ENCODE peak calls at places on chromosomes 2 and 18, in four cellular contexts. C is GM23248; H is activated CD4-positive, alpha-beta T cell treated with anti-CD3 and anti-CD28 coated beads, Interleukin-2, amount 50 U/mL, for 4 hours; D is skeletal muscle cell. G is an unnamed sample.
A peak's percentile ranks its signal among the peaks of the same experiment; 100 is the strongest.

GRCh38 chr2:54967759-54968365 is 82.4 kb downstream of the RTN4 start:
- DNase-seq in C (no peak), H (no peak), D (no peak), G (no peak)

GRCh38 chr2:26299488-26300092 is 46.4 kb upstream of the SELENOI start:
- DNase-seq in C (peak; percentile 75), H (no peak), D (no peak), G (peak; percentile 19)

GRCh38 chr2:110099036-110099420 is 16.6 kb downstream of the MALL start:
- DNase-seq in C (no peak), H (no peak), D (no peak), G (no peak)

GRCh38 chr2:99085400-99085799 is 56.1 kb upstream of the C2orf15 start:
- DNase-seq in C (peak; percentile 32), H (peak; percentile 7), D (no peak), G (peak; percentile 35)

GRCh38 chr2:86223098-86223681 is 23.9 kb downstream of the MRPL35 start:
- DNase-seq in C (peak; percentile 76), H (no peak), D (peak; percentile 52), G (no peak)

GRCh38 chr2:223460774-223461211 is 141.4 kb downstream of the SCG2 start:
- DNase-seq in C (peak; percentile 80), H (no peak), D (peak; percentile 45), G (peak; percentile 87)

GRCh38 chr2:43426305-43427031 is 169.4 kb downstream of the THADA start:
- DNase-seq in C (peak; percentile 98), H (peak; percentile 55), D (peak; percentile 94), G (peak; percentile 98)

GRCh38 chr2:217732995-217733394 is 269.8 kb downstream of the TNS1 start:
- DNase-seq in C (peak; percentile 86), H (no peak), D (no peak), G (no peak)

GRCh38 chr18:40687401-40687800 is 1267.6 kb upstream of the PIK3C3 start:
- DNase-seq in C (peak; percentile 41), H (no peak), D (peak; percentile 56), G (no peak)

G was measured in MV-4-11.